ENCODE peak calls at places on chromosomes 5 and 9, in six cellular contexts. One of them, this sample, is unnamed.

GRCh38 chr9:38391278-38392118 is 1.0 kb upstream of the ALDH1B1 start:
- DNase-seq in HS-5: no peak
- DNase-seq in Peyer's patch: no peak
- DNase-seq in D721Med: no peak
- DNase-seq in fibroblast of pulmonary artery: no peak
- DNase-seq in CD8-positive, alpha-beta memory T cell: no peak
- DNase-seq in this sample: no peak

GRCh38 chr5:134079748-134080581 is 34.5 kb upstream of the TCF7 start:
- DNase-seq in HS-5: no peak
- DNase-seq in Peyer's patch: no peak
- DNase-seq in D721Med: no peak
- DNase-seq in fibroblast of pulmonary artery: no peak
- DNase-seq in CD8-positive, alpha-beta memory T cell: peak
- DNase-seq in this sample: no peak

GRCh38 chr5:73130811-73131210 is 10.4 kb downstream of the TMEM171 start:
- DNase-seq in HS-5: no peak
- DNase-seq in Peyer's patch: no peak
- DNase-seq in D721Med: no peak
- DNase-seq in fibroblast of pulmonary artery: no peak
- DNase-seq in CD8-positive, alpha-beta memory T cell: no peak
- DNase-seq in this sample: no peak

GRCh38 chr5:30594331-30594730 is 599.2 kb upstream of the CDH6 start:
- DNase-seq in HS-5: no peak
- DNase-seq in Peyer's patch: no peak
- DNase-seq in D721Med: no peak
- DNase-seq in fibroblast of pulmonary artery: no peak
- DNase-seq in CD8-positive, alpha-beta memory T cell: no peak
- DNase-seq in this sample: no peak

GRCh38 chr5:79806741-79807140 is 117.1 kb downstream of the CMYA5 start:
- DNase-seq in HS-5: no peak
- DNase-seq in Peyer's patch: no peak
- DNase-seq in D721Med: no peak
- DNase-seq in fibroblast of pulmonary artery: peak
- DNase-seq in CD8-positive, alpha-beta memory T cell: no peak
- DNase-seq in this sample: no peak

GRCh38 chr5:110159202-110159601 is 469.5 kb downstream of the MAN2A1 start:
- DNase-seq in HS-5: peak
- DNase-seq in Peyer's patch: no peak
- DNase-seq in D721Med: no peak
- DNase-seq in fibroblast of pulmonary artery: peak
- DNase-seq in CD8-positive, alpha-beta memory T cell: no peak
- DNase-seq in this sample: no peak

GRCh38 chr9:70506159-70506558 is 91.7 kb upstream of the KLF9 start:
- DNase-seq in HS-5: no peak
- DNase-seq in Peyer's patch: no peak
- DNase-seq in D721Med: no peak
- DNase-seq in fibroblast of pulmonary artery: no peak
- DNase-seq in CD8-positive, alpha-beta memory T cell: no peak
- DNase-seq in this sample: no peak

GRCh38 chr5:139164020-139164419 is 34.1 kb downstream of the SIL1 start:
- DNase-seq in HS-5: no peak
- DNase-seq in Peyer's patch: no peak
- DNase-seq in D721Med: no peak
- DNase-seq in fibroblast of pulmonary artery: peak
- DNase-seq in CD8-positive, alpha-beta memory T cell: no peak
- DNase-seq in this sample: peak